ENCODE peak calls at places on chromosomes 5 and 9, in five cellular contexts. J, I, O, B and N are unnamed samples. For H3K36me3, the result is how much of the 10 kb centered on the place peaks cover.

GRCh38 chr9:109317311-109317978 is 3.4 kb downstream of the EPB41L4B start:
- DNase-seq in J (no peak), I (no peak), O (peak), B (no peak), N (peak)

GRCh38 chr9:126463426-126463825 is 136.8 kb downstream of the MVB12B start:
- DNase-seq in J (no peak), I (no peak), O (no peak), B (no peak), N (no peak)

GRCh38 chr5:15510816-15511215 is 10.8 kb downstream of the FBXL7 start:
- DNase-seq in J (peak), I (no peak), O (no peak), B (no peak), N (no peak)

GRCh38 chr9:132099741-132100407 is 20.2 kb upstream of the MED27 start:
- DNase-seq in J (peak), I (no peak), O (no peak), B (no peak), N (peak)

GRCh38 chr9:70465398-70465797 is 50.9 kb upstream of the KLF9 start:
- DNase-seq in J (no peak), I (no peak), O (peak), B (no peak), N (no peak)

GRCh38 chr9:42388146-42388690 is 204.8 kb downstream of the SPATA31A6 start:
- DNase-seq in J (no peak), I (no peak), O (peak), B (no peak), N (no peak)

GRCh38 chr9:35691325-35691631 is 1.6 kb upstream of the TPM2 start:
- DNase-seq in J (no peak), I (no peak), O (peak), B (no peak), N (no peak)

GRCh38 chr9:28443461-28443860 is 870.2 kb upstream of the C9orf72 start:
- DNase-seq in J (no peak), I (no peak), O (no peak), B (no peak), N (no peak)

GRCh38 chr5:171336486-171337206 is 27.6 kb downstream of the TLX3 start:
- DNase-seq in J (peak), I (no peak), O (peak), B (peak), N (peak)

GRCh38 chr5:113164016-113164415 is 187.4 kb downstream of the DCP2 start:
- DNase-seq in J (no peak), I (no peak), O (no peak), B (no peak), N (peak)

GRCh38 chr5:150372626-150373025 is 15.1 kb downstream of the TCOF1 start:
- DNase-seq in J (no peak), I (no peak), O (no peak), B (no peak), N (no peak)

GRCh38 chr5:172156541-172156994 is 31.5 kb downstream of the STK10 start:
- DNase-seq in J (no peak), I (no peak), O (no peak), B (no peak), N (no peak)

GRCh38 chr5:135116146-135116545 is 82.1 kb upstream of the PITX1 start:
- DNase-seq in J (peak), I (peak), O (no peak), B (no peak), N (no peak)

GRCh38 chr9:14880951-14881465 is 29.2 kb downstream of the FREM1 start:
- DNase-seq in J (no peak), I (no peak), O (no peak), B (no peak), N (no peak)

GRCh38 chr9:470795-471194 is 256.1 kb downstream of the DOCK8 start:
- DNase-seq in J (peak), I (no peak), O (no peak), B (no peak), N (no peak)

GRCh38 chr9:75054373-75055001 is 26.4 kb upstream of the CARNMT1 start:
- DNase-seq in J (no peak), I (no peak), O (no peak), B (no peak), N (no peak)

GRCh38 chr5:54868511-54869483 is 116.6 kb downstream of the ESM1 start:
- DNase-seq in J (no peak), I (no peak), O (no peak), B (no peak), N (no peak)

GRCh38 chr9:80707120-80707519 is 982.2 kb downstream of the TLE1 start:
- DNase-seq in J (peak), I (no peak), O (no peak), B (no peak), N (no peak)

GRCh38 chr9:116027511-116027910 is 126.1 kb upstream of the PAPPA start:
- DNase-seq in J (peak), I (no peak), O (no peak), B (no peak), N (no peak)

GRCh38 chr9:89278997-89279739 is 31.8 kb upstream of the CKS2 start:
- DNase-seq in J (peak), I (no peak), O (peak), B (no peak), N (no peak)

GRCh38 chr9:68747043-68747533 is 42.0 kb downstream of the PIP5K1B start:
- DNase-seq in J (peak), I (no peak), O (no peak), B (no peak), N (no peak)

DNA sequence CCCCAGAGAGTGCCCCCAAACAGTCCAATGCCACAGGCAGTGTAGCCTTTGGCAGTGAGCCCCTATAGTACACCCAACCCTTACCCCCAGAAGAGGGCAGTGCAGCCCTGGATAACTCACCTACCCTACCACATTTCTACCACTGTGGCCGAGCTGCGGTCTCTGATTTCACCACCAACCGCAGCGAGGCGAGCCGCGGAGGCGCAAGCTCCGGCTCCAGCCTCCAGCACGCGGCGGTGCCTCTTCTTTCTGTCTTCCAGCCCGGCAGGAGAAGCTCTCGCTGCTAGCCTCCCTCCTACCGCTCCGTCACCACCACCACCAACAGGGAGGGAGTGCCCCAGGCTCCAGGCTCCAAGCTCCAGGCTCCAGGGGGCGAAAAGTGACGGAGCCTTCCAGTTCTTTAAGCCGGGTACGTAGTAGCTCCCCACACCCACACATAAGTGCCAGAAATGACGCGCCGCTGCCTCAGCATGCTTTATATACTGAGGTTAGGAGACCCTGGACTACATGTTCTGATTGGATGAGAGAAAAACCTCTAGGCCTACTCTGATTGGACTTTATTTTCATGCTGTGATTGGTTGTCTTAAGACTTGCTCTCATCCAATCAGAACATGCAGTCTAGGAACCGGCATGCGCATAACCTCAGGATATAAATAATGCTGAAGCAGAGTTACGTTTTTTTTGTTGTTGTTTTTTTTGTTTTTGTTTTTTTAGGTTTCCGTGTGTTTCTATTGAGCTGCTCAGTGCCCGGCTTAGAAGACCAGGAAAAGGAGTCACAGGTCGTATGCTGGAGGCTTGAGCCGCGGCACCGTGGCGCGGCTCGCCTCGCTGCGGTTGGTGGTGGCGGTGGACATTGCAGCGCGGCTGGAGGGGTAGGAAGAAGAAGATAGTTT is at the start of gene PCAT7:
- DNase-seq in J (peak), I (no peak), O (peak), B (no peak), N (peak)
- H3K4me3 ChIP-seq in J (peak), I (no peak), O (peak), B (peak), N (peak)

DNA sequence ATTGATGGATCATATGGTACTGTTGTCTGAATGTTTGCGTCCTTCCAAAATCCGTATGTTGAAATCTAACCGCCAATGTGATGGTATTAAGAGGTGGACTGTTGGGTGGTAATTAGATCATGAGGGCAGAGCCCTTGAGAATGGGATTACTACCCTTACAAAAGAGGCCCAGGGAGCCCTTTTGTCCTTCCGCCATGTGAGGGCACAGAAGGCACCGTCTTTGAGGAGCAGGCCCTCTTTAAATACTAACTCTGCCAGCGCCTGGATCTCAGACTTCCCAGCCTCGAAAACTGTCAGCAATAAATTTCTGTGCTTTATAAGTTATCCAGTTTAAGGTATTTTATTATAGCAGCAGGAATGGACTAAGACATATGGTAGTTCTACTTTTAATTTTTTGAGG is 156.0 kb upstream of the OTULINL start:
- DNase-seq in J (no peak), I (no peak), O (no peak), B (no peak), N (no peak)
- H3K36me3 ChIP-seq in J (under half), I (under half), O (under half), B (under half), N (under half)

GRCh38 chr5:57503433-57503832 is 20.8 kb upstream of the ACTBL2 start:
- DNase-seq in J (no peak), I (no peak), O (no peak), B (peak), N (no peak)

GRCh38 chr5:57497733-57498132 is 15.1 kb upstream of the ACTBL2 start:
- DNase-seq in J (no peak), I (no peak), O (no peak), B (no peak), N (no peak)

GRCh38 chr5:57501414-57502321 is 19.1 kb upstream of the ACTBL2 start:
- DNase-seq in J (no peak), I (no peak), O (no peak), B (no peak), N (no peak)

GRCh38 chr5:57495688-57496087 is 13.1 kb upstream of the ACTBL2 start:
- DNase-seq in J (no peak), I (no peak), O (peak), B (no peak), N (no peak)

GRCh38 chr5:57499262-57500050 is 16.8 kb upstream of the ACTBL2 start:
- DNase-seq in J (peak), I (no peak), O (peak), B (no peak), N (no peak)
- H3K4me3 ChIP-seq in J (no peak), I (no peak), O (no peak), B (no peak), N (no peak)

GRCh38 chr9:124858330-124859046 is 3.3 kb downstream of the RPL35 start:
- DNase-seq in J (no peak), I (no peak), O (no peak), B (no peak), N (no peak)

GRCh38 chr9:124855566-124855943 is 2.3 kb downstream of the WDR38 start:
- DNase-seq in J (no peak), I (no peak), O (no peak), B (no peak), N (no peak)

GRCh38 chr9:124859803-124860581 is 1.8 kb downstream of the RPL35 start:
- DNase-seq in J (no peak), I (no peak), O (no peak), B (no peak), N (no peak)

GRCh38 chr9:124855944-124856773 is 2.9 kb downstream of the WDR38 start:
- DNase-seq in J (no peak), I (no peak), O (peak), B (no peak), N (peak)

DNA sequence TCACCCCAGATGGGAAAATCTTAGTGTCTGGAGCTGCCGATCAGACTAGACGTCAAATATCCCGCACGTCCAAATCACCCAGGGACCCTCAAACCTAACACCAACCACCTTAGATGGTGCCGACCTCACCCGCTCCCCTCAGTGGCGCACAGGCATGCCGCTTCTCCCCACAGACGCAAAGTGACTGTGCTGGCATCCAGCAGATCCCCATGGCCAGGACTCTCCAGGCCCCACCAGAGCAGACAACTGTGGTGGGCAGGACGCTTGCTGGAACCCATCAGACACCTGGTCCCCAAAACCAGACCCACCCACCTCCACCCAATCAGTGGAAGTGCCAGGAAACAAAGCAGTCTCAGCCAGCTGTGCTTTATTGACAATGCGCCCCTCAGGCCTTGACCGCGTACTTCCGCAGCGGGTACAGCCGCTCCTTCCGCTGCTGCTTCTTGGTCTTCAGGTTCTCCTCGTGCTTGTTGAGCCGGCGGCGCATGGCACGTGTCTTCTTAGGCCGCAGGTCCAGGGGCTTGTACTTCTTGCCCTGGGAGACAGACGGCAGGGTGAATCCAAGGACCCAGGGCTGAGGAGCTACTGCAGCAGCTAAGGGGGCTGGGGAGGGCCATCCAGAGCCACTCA is 4.1 kb downstream of the RPL35 start:
- DNase-seq in J (no peak), I (no peak), O (no peak), B (no peak), N (no peak)
- H3K36me3 ChIP-seq in J (under half), I (under half), O (under half), B (under half), N (half or more)

DNA sequence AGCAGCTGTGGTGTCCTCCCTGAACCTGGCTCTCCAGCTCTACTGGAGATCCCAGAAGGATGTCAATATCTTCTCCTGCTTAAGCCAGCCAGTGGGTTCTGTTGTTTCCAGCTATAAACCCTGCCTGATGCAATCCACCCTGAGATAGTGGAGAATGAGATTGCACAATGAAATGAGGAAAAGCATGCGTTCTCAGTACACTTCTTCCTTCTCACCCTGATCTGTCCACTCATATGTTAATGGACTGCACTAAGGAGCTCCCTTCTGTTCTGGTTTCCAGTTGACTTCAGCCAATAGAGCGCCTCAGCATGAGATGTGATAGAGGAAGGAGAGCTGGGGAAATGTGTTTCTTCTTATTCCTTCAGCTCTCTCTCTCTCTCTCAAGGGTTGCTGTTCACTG is 40.0 kb upstream of the CDH6 start:
- DNase-seq in J (peak), I (no peak), O (no peak), B (no peak), N (no peak)
- H3K4me3 ChIP-seq in J (no peak), I (no peak), O (no peak), B (no peak), N (no peak)

DNA sequence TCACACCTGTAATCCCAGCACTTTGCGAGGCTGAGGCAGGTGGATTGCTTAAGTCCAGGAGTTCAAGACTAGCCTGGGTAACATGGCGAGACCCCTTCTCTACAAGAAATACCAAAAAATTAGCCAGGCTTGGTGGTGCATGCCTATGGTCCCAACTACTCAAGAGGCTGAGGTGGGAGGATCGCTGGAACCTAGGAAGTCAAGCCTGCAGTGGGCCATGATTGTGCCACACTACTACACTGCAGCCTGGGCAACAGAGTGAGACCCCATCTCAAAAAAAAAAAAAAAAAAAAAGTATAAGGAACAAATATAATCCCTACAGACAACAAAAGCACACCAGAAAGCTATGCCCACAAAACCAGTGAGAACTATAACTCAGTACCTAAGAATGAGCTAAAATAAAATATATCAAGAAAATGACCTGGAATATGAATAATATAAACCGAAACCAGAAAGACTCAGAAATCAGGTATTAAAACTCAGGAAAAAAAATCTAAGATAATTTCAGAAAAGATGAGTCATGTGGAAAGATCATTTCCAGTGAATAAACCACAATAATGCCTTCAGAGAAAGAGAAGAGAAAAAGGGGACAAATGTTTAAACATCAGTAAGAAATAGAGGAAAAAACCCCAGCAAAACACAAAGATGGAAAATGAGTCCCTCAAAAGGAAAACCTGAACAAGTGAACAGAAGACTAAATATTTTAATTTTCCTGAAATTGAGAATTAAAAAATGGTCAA is 57.4 kb downstream of the GOLPH3 start:
- DNase-seq in J (no peak), I (no peak), O (no peak), B (no peak), N (no peak)
- H3K36me3 ChIP-seq in J (under half), I (under half), O (under half), B (under half), N (half or more)

DNA sequence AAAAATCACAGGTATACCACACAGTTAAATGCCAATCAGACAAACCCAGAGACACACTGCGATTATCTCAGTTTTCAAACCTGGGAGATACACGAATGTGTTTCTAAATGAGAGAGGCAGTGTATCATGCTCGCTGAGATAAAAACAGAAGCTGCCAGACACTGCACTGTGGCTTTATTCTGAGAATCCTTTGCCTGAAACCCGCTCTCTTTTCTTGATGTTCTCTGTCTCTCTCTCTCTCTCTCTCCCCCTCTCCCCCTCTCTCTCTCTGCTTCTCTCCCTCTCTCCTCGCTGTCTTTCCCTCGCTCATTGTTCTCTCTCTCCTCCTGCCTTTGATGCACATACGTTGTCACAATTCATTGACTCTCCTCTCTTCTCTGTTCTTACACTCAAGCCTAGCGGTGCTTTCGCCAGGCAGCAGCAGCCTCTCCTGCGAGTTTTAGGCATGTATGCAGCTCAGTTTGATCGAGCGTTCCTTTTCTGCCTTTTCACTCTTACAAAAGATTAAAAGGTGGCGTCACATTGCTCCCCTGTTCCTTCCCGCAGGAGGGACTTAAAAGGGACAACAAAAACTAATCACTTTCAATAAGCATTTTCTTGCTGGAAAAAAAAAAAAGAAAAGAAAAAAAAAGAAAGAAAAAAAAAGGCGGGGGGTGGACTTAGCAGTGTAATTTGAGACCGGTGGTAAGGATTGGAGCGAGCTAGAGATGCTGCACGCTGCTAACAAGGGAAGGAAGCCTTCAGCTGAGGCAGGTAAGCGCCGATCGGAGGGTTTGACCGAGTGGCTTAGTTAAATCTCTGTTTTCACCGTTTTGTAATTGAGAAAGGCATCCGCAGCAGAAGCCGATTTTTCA is 717.9 kb upstream of the WWC1 start:
- DNase-seq in J (peak), I (no peak), O (peak), B (no peak), N (peak)
- H3K4me3 ChIP-seq in J (peak), I (peak), O (peak), B (peak), N (peak)

GRCh38 chr5:158976035-158976434 is 123.7 kb downstream of the EBF1 start:
- DNase-seq in J (peak), I (no peak), O (no peak), B (no peak), N (no peak)

GRCh38 chr5:158977642-158978041 is 122.1 kb downstream of the EBF1 start:
- DNase-seq in J (no peak), I (no peak), O (no peak), B (no peak), N (no peak)

GRCh38 chr5:158978061-158978745 is 121.5 kb downstream of the EBF1 start:
- DNase-seq in J (no peak), I (no peak), O (no peak), B (no peak), N (no peak)

GRCh38 chr5:158979749-158980521 is 119.8 kb downstream of the EBF1 start:
- DNase-seq in J (peak), I (peak), O (peak), B (peak), N (no peak)

GRCh38 chr5:158979290-158979689 is 120.4 kb downstream of the EBF1 start:
- DNase-seq in J (no peak), I (no peak), O (no peak), B (no peak), N (peak)
- H3K36me3 ChIP-seq in J (under half), I (under half), O (under half), B (under half), N (under half)